ENCODE peak calls at places on chromosomes 13 and 19, in seven cellular contexts. One of them, this sample, is unnamed.

GRCh38 chr19:15457701-15458484 is 6.5 kb downstream of the RASAL3 start:
- DNase-seq in ACHN: no peak
- DNase-seq in activated T-helper 1 cell treated with Interleukin-2 at 50 U/mL for 16 hours: no peak
- DNase-seq in DMS53: no peak
- DNase-seq in cardiac muscle cell: no peak
- DNase-seq in IMR-90: no peak
- DNase-seq in lower lobe of right lung: no peak
- DNase-seq in this sample: no peak

GRCh38 chr19:6061420-6062130 is 48.7 kb downstream of the RFX2 start:
- DNase-seq in ACHN: no peak
- DNase-seq in activated T-helper 1 cell treated with Interleukin-2 at 50 U/mL for 16 hours: no peak
- DNase-seq in DMS53: no peak
- DNase-seq in cardiac muscle cell: no peak
- DNase-seq in IMR-90: no peak
- DNase-seq in lower lobe of right lung: no peak
- DNase-seq in this sample: no peak

GRCh38 chr19:49988433-49988832 is 27.5 kb upstream of the SIGLEC11 start:
- DNase-seq in ACHN: peak; percentile 20
- DNase-seq in activated T-helper 1 cell treated with Interleukin-2 at 50 U/mL for 16 hours: no peak
- DNase-seq in DMS53: peak; percentile 39
- DNase-seq in cardiac muscle cell: no peak
- DNase-seq in IMR-90: peak; percentile 83
- DNase-seq in lower lobe of right lung: no peak
- DNase-seq in this sample: no peak

GRCh38 chr19:17931532-17932191 is 1.2 kb upstream of the CCDC124 start:
- DNase-seq in ACHN: peak; percentile 20
- DNase-seq in activated T-helper 1 cell treated with Interleukin-2 at 50 U/mL for 16 hours: no peak
- DNase-seq in DMS53: no peak
- DNase-seq in cardiac muscle cell: peak; percentile 32
- DNase-seq in IMR-90: no peak
- DNase-seq in lower lobe of right lung: peak; percentile 44
- DNase-seq in this sample: no peak

GRCh38 chr13:39559838-39560237 is 43.2 kb downstream of the LHFPL6 start:
- DNase-seq in ACHN: no peak
- DNase-seq in activated T-helper 1 cell treated with Interleukin-2 at 50 U/mL for 16 hours: no peak
- DNase-seq in DMS53: no peak
- DNase-seq in cardiac muscle cell: no peak
- DNase-seq in IMR-90: no peak
- DNase-seq in lower lobe of right lung: no peak
- DNase-seq in this sample: no peak

GRCh38 chr13:49585220-49586157 is at the start of gene RCBTB1:
- DNase-seq in ACHN: peak; percentile 58
- DNase-seq in activated T-helper 1 cell treated with Interleukin-2 at 50 U/mL for 16 hours: peak; percentile 62
- DNase-seq in DMS53: peak; percentile 87
- DNase-seq in cardiac muscle cell: peak; percentile 72
- DNase-seq in IMR-90: peak; percentile 45
- DNase-seq in lower lobe of right lung: peak; percentile 78
- DNase-seq in this sample: no peak

GRCh38 chr13:50732712-50733111 is 110.8 kb downstream of the DLEU7 start:
- DNase-seq in ACHN: no peak
- DNase-seq in activated T-helper 1 cell treated with Interleukin-2 at 50 U/mL for 16 hours: no peak
- DNase-seq in DMS53: no peak
- DNase-seq in cardiac muscle cell: peak; percentile 61
- DNase-seq in IMR-90: peak; percentile 19
- DNase-seq in lower lobe of right lung: no peak
- DNase-seq in this sample: peak; percentile 34

GRCh38 chr13:27442071-27442647 is 8.2 kb downstream of the MTIF3 start:
- DNase-seq in ACHN: no peak
- DNase-seq in activated T-helper 1 cell treated with Interleukin-2 at 50 U/mL for 16 hours: no peak
- DNase-seq in DMS53: no peak
- DNase-seq in cardiac muscle cell: no peak
- DNase-seq in IMR-90: no peak
- DNase-seq in lower lobe of right lung: no peak
- DNase-seq in this sample: no peak

GRCh38 chr13:94481966-94482365 is 2.5 kb upstream of the DCT start:
- DNase-seq in ACHN: peak; percentile 78
- DNase-seq in activated T-helper 1 cell treated with Interleukin-2 at 50 U/mL for 16 hours: no peak
- DNase-seq in DMS53: peak; percentile 15
- DNase-seq in cardiac muscle cell: peak; percentile 87
- DNase-seq in IMR-90: peak; percentile 66
- DNase-seq in lower lobe of right lung: no peak
- DNase-seq in this sample: no peak

GRCh38 chr13:72304121-72304745 is 423.2 kb downstream of the MZT1 start:
- DNase-seq in ACHN: no peak
- DNase-seq in activated T-helper 1 cell treated with Interleukin-2 at 50 U/mL for 16 hours: no peak
- DNase-seq in DMS53: no peak
- DNase-seq in cardiac muscle cell: peak; percentile 16
- DNase-seq in IMR-90: no peak
- DNase-seq in lower lobe of right lung: no peak
- DNase-seq in this sample: no peak

GRCh38 chr13:108322206-108322824 is 52.8 kb downstream of the TNFSF13B start:
- DNase-seq in ACHN: peak; percentile 42
- DNase-seq in activated T-helper 1 cell treated with Interleukin-2 at 50 U/mL for 16 hours: no peak
- DNase-seq in DMS53: peak; percentile 39
- DNase-seq in cardiac muscle cell: peak; percentile 57
- DNase-seq in IMR-90: peak; percentile 52
- DNase-seq in lower lobe of right lung: no peak
- DNase-seq in this sample: no peak

GRCh38 chr13:66657165-66657895 is 572.8 kb downstream of the PCDH9 start:
- DNase-seq in ACHN: no peak
- DNase-seq in activated T-helper 1 cell treated with Interleukin-2 at 50 U/mL for 16 hours: no peak
- DNase-seq in DMS53: peak; percentile 93
- DNase-seq in cardiac muscle cell: peak; percentile 92
- DNase-seq in IMR-90: peak; percentile 98
- DNase-seq in lower lobe of right lung: peak; percentile 53
- DNase-seq in this sample: peak; percentile 80

GRCh38 chr19:45560686-45561085 is 23.9 kb downstream of the OPA3 start:
- DNase-seq in ACHN: no peak
- DNase-seq in activated T-helper 1 cell treated with Interleukin-2 at 50 U/mL for 16 hours: no peak
- DNase-seq in DMS53: no peak
- DNase-seq in cardiac muscle cell: no peak
- DNase-seq in IMR-90: no peak
- DNase-seq in lower lobe of right lung: no peak
- DNase-seq in this sample: no peak

GRCh38 chr19:927044-927706 is 1.3 kb downstream of the ARID3A start:
- DNase-seq in ACHN: no peak
- DNase-seq in activated T-helper 1 cell treated with Interleukin-2 at 50 U/mL for 16 hours: no peak
- DNase-seq in DMS53: peak; percentile 45
- DNase-seq in cardiac muscle cell: peak; percentile 71
- DNase-seq in IMR-90: no peak
- DNase-seq in lower lobe of right lung: peak; percentile 90
- DNase-seq in this sample: no peak

GRCh38 chr13:67278230-67278629 is 48.1 kb upstream of the PCDH9 start:
- DNase-seq in ACHN: no peak
- DNase-seq in activated T-helper 1 cell treated with Interleukin-2 at 50 U/mL for 16 hours: no peak
- DNase-seq in DMS53: no peak
- DNase-seq in cardiac muscle cell: peak; percentile 83
- DNase-seq in IMR-90: peak; percentile 85
- DNase-seq in lower lobe of right lung: no peak
- DNase-seq in this sample: no peak

GRCh38 chr19:11063434-11063833 is 25.8 kb upstream of the LDLR start:
- DNase-seq in ACHN: no peak
- DNase-seq in activated T-helper 1 cell treated with Interleukin-2 at 50 U/mL for 16 hours: no peak
- DNase-seq in DMS53: no peak
- DNase-seq in cardiac muscle cell: no peak
- DNase-seq in IMR-90: no peak
- DNase-seq in lower lobe of right lung: no peak
- DNase-seq in this sample: no peak

GRCh38 chr13:28582892-28583240 is 76.1 kb upstream of the POMP start:
- DNase-seq in ACHN: no peak
- DNase-seq in activated T-helper 1 cell treated with Interleukin-2 at 50 U/mL for 16 hours: no peak
- DNase-seq in DMS53: no peak
- DNase-seq in cardiac muscle cell: no peak
- DNase-seq in IMR-90: no peak
- DNase-seq in lower lobe of right lung: no peak
- DNase-seq in this sample: no peak

GRCh38 chr13:114303700-114304327 is 10.5 kb upstream of the CHAMP1 start:
- DNase-seq in ACHN: no peak
- DNase-seq in activated T-helper 1 cell treated with Interleukin-2 at 50 U/mL for 16 hours: no peak
- DNase-seq in DMS53: no peak
- DNase-seq in cardiac muscle cell: no peak
- DNase-seq in IMR-90: no peak
- DNase-seq in lower lobe of right lung: no peak
- DNase-seq in this sample: no peak

GRCh38 chr13:21137696-21138095 is 38.7 kb downstream of the SKA3 start:
- DNase-seq in ACHN: peak; percentile 24
- DNase-seq in activated T-helper 1 cell treated with Interleukin-2 at 50 U/mL for 16 hours: no peak
- DNase-seq in DMS53: peak; percentile 22
- DNase-seq in cardiac muscle cell: peak; percentile 34
- DNase-seq in IMR-90: peak; percentile 49
- DNase-seq in lower lobe of right lung: no peak
- DNase-seq in this sample: no peak

GRCh38 chr19:543912-544608 is at the start of gene GZMM:
- DNase-seq in ACHN: no peak
- DNase-seq in activated T-helper 1 cell treated with Interleukin-2 at 50 U/mL for 16 hours: peak; percentile 70
- DNase-seq in DMS53: no peak
- DNase-seq in cardiac muscle cell: no peak
- DNase-seq in IMR-90: no peak
- DNase-seq in lower lobe of right lung: no peak
- DNase-seq in this sample: no peak

GRCh38 chr13:19882231-19882630 is 18.8 kb upstream of the ZMYM5 start:
- DNase-seq in ACHN: no peak
- DNase-seq in activated T-helper 1 cell treated with Interleukin-2 at 50 U/mL for 16 hours: no peak
- DNase-seq in DMS53: no peak
- DNase-seq in cardiac muscle cell: no peak
- DNase-seq in IMR-90: no peak
- DNase-seq in lower lobe of right lung: no peak
- DNase-seq in this sample: no peak

GRCh38 chr19:50817941-50818858 is 5.4 kb downstream of the KLK1 start:
- DNase-seq in ACHN: peak; percentile 58
- DNase-seq in activated T-helper 1 cell treated with Interleukin-2 at 50 U/mL for 16 hours: no peak
- DNase-seq in DMS53: peak; percentile 92
- DNase-seq in cardiac muscle cell: peak; percentile 26
- DNase-seq in IMR-90: no peak
- DNase-seq in lower lobe of right lung: peak; percentile 68
- DNase-seq in this sample: no peak

GRCh38 chr19:28404462-28404861 is 808.5 kb downstream of the UQCRFS1 start:
- DNase-seq in ACHN: no peak
- DNase-seq in activated T-helper 1 cell treated with Interleukin-2 at 50 U/mL for 16 hours: no peak
- DNase-seq in DMS53: no peak
- DNase-seq in cardiac muscle cell: no peak
- DNase-seq in IMR-90: no peak
- DNase-seq in lower lobe of right lung: no peak
- DNase-seq in this sample: no peak

GRCh38 chr13:86681223-86681622 is 882.0 kb upstream of the SLITRK6 start:
- DNase-seq in ACHN: no peak
- DNase-seq in activated T-helper 1 cell treated with Interleukin-2 at 50 U/mL for 16 hours: no peak
- DNase-seq in DMS53: no peak
- DNase-seq in cardiac muscle cell: no peak
- DNase-seq in IMR-90: no peak
- DNase-seq in lower lobe of right lung: no peak
- DNase-seq in this sample: no peak

GRCh38 chr13:61123533-61124269 is 291.9 kb downstream of the PCDH20 start:
- DNase-seq in ACHN: no peak
- DNase-seq in activated T-helper 1 cell treated with Interleukin-2 at 50 U/mL for 16 hours: no peak
- DNase-seq in DMS53: no peak
- DNase-seq in cardiac muscle cell: no peak
- DNase-seq in IMR-90: no peak
- DNase-seq in lower lobe of right lung: no peak
- DNase-seq in this sample: no peak

This sample was measured in AG09319.